ENCODE peak calls at places on chromosomes 11 and 22, in ten cellular contexts. O is SK-MEL-5; B is dorsolateral prefrontal cortex; X is activated CD8-positive, alpha-beta memory T cell treated with anti-CD3 and anti-CD28 coated beads, Interleukin-2, amount 10 ng/mL, durations not matched to agents 7 days and 5 days; C is brain pericyte; A is CD4-positive, alpha-beta T cell; T is caudate nucleus; H is lung; P is endodermal cell; M is GM04504. D is an unnamed sample.

GRCh38 chr22:35195226-35195625 is 62.1 kb upstream of the HMGXB4 start:
- DNase-seq in O (no peak), B (no peak), X (no peak), C (no peak), A (no peak), T (no peak), H (no peak), P (no peak), M (no peak), D (no peak)

GRCh38 chr11:30143098-30143705 is 87.6 kb upstream of the FSHB start:
- DNase-seq in O (peak; percentile 75), B (no peak), X (no peak), C (no peak), A (no peak), T (no peak), H (no peak), P (peak; percentile 54), M (peak; percentile 10), D (no peak)

GRCh38 chr11:78438298-78438975 is 20.8 kb upstream of the GAB2 start:
- DNase-seq in O (no peak), B (no peak), X (no peak), C (no peak), A (no peak), T (no peak), H (no peak), P (no peak), M (no peak), D (no peak)

GRCh38 chr11:2180775-2181370 is 9.3 kb upstream of the TH start:
- DNase-seq in O (no peak), B (no peak), X (no peak), C (no peak), A (no peak), T (no peak), H (no peak), P (no peak), M (no peak), D (no peak)

GRCh38 chr11:34513674-34513995 is at the start of gene ELF5:
- DNase-seq in O (no peak), B (no peak), X (no peak), C (no peak), A (no peak), T (no peak), H (no peak), P (no peak), M (no peak), D (no peak)

GRCh38 chr11:65298131-65298535 is 16.5 kb upstream of the CDC42EP2 start:
- DNase-seq in O (no peak), B (peak; percentile 64), X (no peak), C (peak; percentile 74), A (no peak), T (peak; percentile 34), H (peak; percentile 54), P (no peak), M (no peak), D (no peak)

GRCh38 chr22:23793326-23793725 is 6.6 kb downstream of the SMARCB1 start:
- DNase-seq in O (no peak), B (no peak), X (no peak), C (no peak), A (no peak), T (no peak), H (no peak), P (peak; percentile 57), M (no peak), D (no peak)

GRCh38 chr11:16611395-16612233 is 126.8 kb upstream of the C11orf58 start:
- DNase-seq in O (no peak), B (no peak), X (no peak), C (no peak), A (no peak), T (no peak), H (no peak), P (peak; percentile 68), M (no peak), D (no peak)

GRCh38 chr11:132520199-132520598 is 1012.1 kb downstream of the OPCML start:
- DNase-seq in O (no peak), B (no peak), X (no peak), C (no peak), A (no peak), T (no peak), H (no peak), P (no peak), M (peak; percentile 32), D (no peak)

GRCh38 chr11:111454561-111455192 is 57.5 kb downstream of the BTG4 start:
- DNase-seq in O (peak; percentile 47), B (peak; percentile 55), X (peak; percentile 66), C (no peak), A (no peak), T (peak; percentile 35), H (no peak), P (peak; percentile 96), M (no peak), D (no peak)

D was measured in effector memory CD8-positive, alpha-beta T cell.